ENCODE peak calls at places on chromosomes 12 and 14, in seven cellular contexts. H, P, K, R, B, V and X are unnamed samples.

GRCh38 chr14:67425603-67426002 is 13.6 kb upstream of the PLEK2 start:
- DNase-seq in H (no peak), V (no peak), K (no peak), R (no peak), B (no peak), P (no peak), X (no peak)

GRCh38 chr12:95703986-95704385 is 86.6 kb downstream of the NTN4 start:
- DNase-seq in H (no peak), R (no peak), K (no peak), B (no peak), V (no peak), P (no peak), X (no peak)

GRCh38 chr14:40623641-40624040 is 983.0 kb upstream of the LRFN5 start:
- DNase-seq in H (no peak), K (no peak), P (no peak), B (no peak), V (no peak), R (no peak), X (no peak)

GRCh38 chr14:77271113-77271710 is at the start of gene NGB:
- DNase-seq in V (no peak), H (no peak), R (no peak), K (no peak), P (no peak), B (no peak), X (no peak)

GRCh38 chr14:36747411-36748184 is 85.9 kb downstream of the PAX9 start:
- DNase-seq in H (no peak), P (no peak), B (no peak), K (peak; percentile 54), V (no peak), R (no peak), X (no peak)

GRCh38 chr14:51478241-51478640 is 173.5 kb upstream of the FRMD6 start:
- DNase-seq in R (no peak), B (no peak), V (no peak), P (no peak), H (no peak), K (no peak), X (no peak)

GRCh38 chr14:75279153-75279738 is 618 bp downstream of the FOS start:
- DNase-seq in K (peak; percentile 32), B (no peak), P (peak; percentile 72), H (peak; percentile 41), R (peak; percentile 61), V (no peak), X (peak; percentile 85)

GRCh38 chr12:49338830-49339463 is 2.0 kb upstream of the C1QL4 start:
- DNase-seq in V (no peak), P (no peak), K (no peak), B (no peak), R (no peak), H (no peak), X (no peak)

GRCh38 chr14:103708750-103709187 is 6.5 kb downstream of the XRCC3 start:
- DNase-seq in R (peak; percentile 67), P (peak; percentile 13), B (no peak), V (no peak), H (no peak), K (no peak), X (peak; percentile 78)

GRCh38 chr12:94706250-94706661 is 55.9 kb upstream of the TMCC3 start:
- DNase-seq in K (no peak), H (no peak), B (no peak), R (no peak), V (no peak), P (no peak), X (no peak)

GRCh38 chr12:96219700-96220206 is 25.6 kb downstream of the ELK3 start:
- DNase-seq in V (peak; percentile 90), P (no peak), B (no peak), R (no peak), H (no peak), K (no peak), X (no peak)